ENCODE peak calls at places on chromosomes 11 and 22, in eight cellular contexts. Z is body of pancreas, N is amniotic stem cell, Q is psoas muscle, I is iPS DF 19.7, T is T-cell, J is glomerular endothelial cell, B is NT2/D1. P is an unnamed sample.

GRCh38 chr11:104653011-104653806 is 245.1 kb downstream of the CASP12 start:
- DNase-seq in Z (peak), N (no peak), Q (no peak), I (no peak), T (no peak), J (no peak), B (no peak), P (peak)

GRCh38 chr11:19493446-19493845 is 219.2 kb upstream of the NAV2 start:
- DNase-seq in Z (no peak), N (no peak), Q (no peak), I (no peak), T (no peak), J (no peak), B (no peak), P (no peak)

GRCh38 chr11:100640646-100641045 is 46.4 kb upstream of the ARHGAP42 start:
- DNase-seq in Z (no peak), N (no peak), Q (no peak), I (no peak), T (no peak), J (no peak), B (no peak), P (no peak)

GRCh38 chr22:31572939-31573338 is 76.6 kb downstream of the SFI1 start:
- DNase-seq in Z (no peak), N (no peak), Q (no peak), I (no peak), T (no peak), J (no peak), B (no peak), P (no peak)

GRCh38 chr11:69312418-69313399 is 18.8 kb downstream of the MYEOV start:
- DNase-seq in Z (no peak), N (no peak), Q (no peak), I (no peak), T (no peak), J (no peak), B (no peak), P (no peak)

GRCh38 chr22:46040471-46041465 is 63.8 kb upstream of the WNT7B start:
- DNase-seq in Z (peak), N (no peak), Q (no peak), I (no peak), T (no peak), J (no peak), B (no peak), P (no peak)

GRCh38 chr11:93498099-93499040 is 44.8 kb downstream of the SMCO4 start:
- DNase-seq in Z (no peak), N (no peak), Q (no peak), I (peak), T (no peak), J (no peak), B (no peak), P (no peak)

GRCh38 chr11:96052921-96053631 is 129.2 kb upstream of the MTMR2 start:
- DNase-seq in Z (no peak), N (no peak), Q (no peak), I (no peak), T (no peak), J (no peak), B (no peak), P (no peak)

GRCh38 chr11:113553235-113553634 is 78.0 kb upstream of the DRD2 start:
- DNase-seq in Z (peak), N (peak), Q (peak), I (peak), T (no peak), J (no peak), B (peak), P (no peak)

GRCh38 chr11:61725632-61726280 is 26.7 kb upstream of the MYRF start:
- DNase-seq in Z (no peak), N (no peak), Q (no peak), I (no peak), T (no peak), J (no peak), B (no peak), P (no peak)

GRCh38 chr22:22037740-22038139 is 55.2 kb upstream of the TOP3B start:
- DNase-seq in Z (no peak), N (peak), Q (no peak), I (no peak), T (no peak), J (no peak), B (no peak), P (no peak)

GRCh38 chr11:47347134-47347533 is 5.4 kb downstream of the MYBPC3 start:
- DNase-seq in Z (no peak), N (no peak), Q (no peak), I (no peak), T (no peak), J (no peak), B (no peak), P (no peak)

GRCh38 chr22:29703595-29704195 is 16.1 kb upstream of the CABP7 start:
- DNase-seq in Z (no peak), N (no peak), Q (no peak), I (no peak), T (no peak), J (no peak), B (no peak), P (no peak)

GRCh38 chr11:115637842-115638241 is 133.6 kb upstream of the CADM1 start:
- DNase-seq in Z (no peak), N (no peak), Q (no peak), I (no peak), T (no peak), J (no peak), B (no peak), P (no peak)

GRCh38 chr11:109019342-109019936 is 354.6 kb downstream of the DDX10 start:
- DNase-seq in Z (no peak), N (no peak), Q (no peak), I (no peak), T (no peak), J (no peak), B (no peak), P (no peak)

GRCh38 chr11:36051235-36052072 is 107.6 kb downstream of the LDLRAD3 start:
- DNase-seq in Z (no peak), N (no peak), Q (no peak), I (no peak), T (no peak), J (no peak), B (no peak), P (no peak)

GRCh38 chr11:65787649-65788622 is 1.1 kb downstream of the OVOL1 start:
- DNase-seq in Z (peak), N (no peak), Q (no peak), I (no peak), T (no peak), J (no peak), B (no peak), P (no peak)

GRCh38 chr11:74000770-74001169 is 8.1 kb downstream of the UCP3 start:
- DNase-seq in Z (no peak), N (no peak), Q (no peak), I (no peak), T (no peak), J (no peak), B (no peak), P (no peak)